ENCODE peak calls at places on chromosomes 1 and 21, in eight cellular contexts. One of them, this sample, is unnamed.

GRCh38 chr1:93331412-93331811 is 14.3 kb upstream of the DR1 start:
- DNase-seq in iPS DF 6.9: no peak
- DNase-seq in CD4-positive, CD25-positive, alpha-beta regulatory T cell: no peak
- DNase-seq in AG10803: peak; percentile 43
- DNase-seq in fibroblast of pulmonary artery: no peak
- DNase-seq in hepatocyte: no peak
- DNase-seq in stimulated activated CD4-positive, alpha-beta T cell treated with anti-CD3 and anti-CD28 coated beads, Interleukin-2, amount 100 ng/mL, for 48 hours: no peak
- DNase-seq in NCI-H2081 treated with DMSO at 0.1 percent for 48 hours: no peak
- DNase-seq in this sample: no peak

GRCh38 chr1:224340711-224341384 is 10.9 kb upstream of the NVL start:
- DNase-seq in hepatocyte: peak; percentile 37
- DNase-seq in stimulated activated CD4-positive, alpha-beta T cell treated with anti-CD3 and anti-CD28 coated beads, Interleukin-2, amount 100 ng/mL, for 48 hours: no peak
- DNase-seq in CD4-positive, CD25-positive, alpha-beta regulatory T cell: peak; percentile 54
- DNase-seq in NCI-H2081 treated with DMSO at 0.1 percent for 48 hours: no peak
- DNase-seq in AG10803: peak; percentile 8
- DNase-seq in iPS DF 6.9: no peak
- DNase-seq in fibroblast of pulmonary artery: no peak
- DNase-seq in this sample: no peak

GRCh38 chr1:55063562-55063942 is 24.2 kb downstream of the PCSK9 start:
- DNase-seq in hepatocyte: no peak
- DNase-seq in stimulated activated CD4-positive, alpha-beta T cell treated with anti-CD3 and anti-CD28 coated beads, Interleukin-2, amount 100 ng/mL, for 48 hours: no peak
- DNase-seq in iPS DF 6.9: no peak
- DNase-seq in CD4-positive, CD25-positive, alpha-beta regulatory T cell: no peak
- DNase-seq in AG10803: no peak
- DNase-seq in fibroblast of pulmonary artery: no peak
- DNase-seq in NCI-H2081 treated with DMSO at 0.1 percent for 48 hours: no peak
- DNase-seq in this sample: no peak

GRCh38 chr1:101002551-101002950 is 23.0 kb downstream of the DPH5 start:
- DNase-seq in hepatocyte: no peak
- DNase-seq in stimulated activated CD4-positive, alpha-beta T cell treated with anti-CD3 and anti-CD28 coated beads, Interleukin-2, amount 100 ng/mL, for 48 hours: no peak
- DNase-seq in fibroblast of pulmonary artery: no peak
- DNase-seq in CD4-positive, CD25-positive, alpha-beta regulatory T cell: no peak
- DNase-seq in AG10803: no peak
- DNase-seq in NCI-H2081 treated with DMSO at 0.1 percent for 48 hours: no peak
- DNase-seq in iPS DF 6.9: no peak
- DNase-seq in this sample: no peak

GRCh38 chr1:198187973-198188588 is 31.3 kb downstream of the NEK7 start:
- DNase-seq in iPS DF 6.9: no peak
- DNase-seq in fibroblast of pulmonary artery: no peak
- DNase-seq in stimulated activated CD4-positive, alpha-beta T cell treated with anti-CD3 and anti-CD28 coated beads, Interleukin-2, amount 100 ng/mL, for 48 hours: no peak
- DNase-seq in CD4-positive, CD25-positive, alpha-beta regulatory T cell: peak; percentile 71
- DNase-seq in AG10803: no peak
- DNase-seq in NCI-H2081 treated with DMSO at 0.1 percent for 48 hours: no peak
- DNase-seq in hepatocyte: no peak
- DNase-seq in this sample: no peak

GRCh38 chr1:9589144-9589718 is 520 bp downstream of the TMEM201 start:
- DNase-seq in AG10803: peak; percentile 22
- DNase-seq in CD4-positive, CD25-positive, alpha-beta regulatory T cell: peak; percentile 70
- DNase-seq in stimulated activated CD4-positive, alpha-beta T cell treated with anti-CD3 and anti-CD28 coated beads, Interleukin-2, amount 100 ng/mL, for 48 hours: peak; percentile 27
- DNase-seq in fibroblast of pulmonary artery: peak; percentile 32
- DNase-seq in NCI-H2081 treated with DMSO at 0.1 percent for 48 hours: no peak
- DNase-seq in hepatocyte: peak; percentile 57
- DNase-seq in iPS DF 6.9: no peak
- DNase-seq in this sample: no peak

GRCh38 chr1:28358701-28359100 is 10.8 kb upstream of the PHACTR4 start:
- DNase-seq in AG10803: no peak
- DNase-seq in iPS DF 6.9: no peak
- DNase-seq in CD4-positive, CD25-positive, alpha-beta regulatory T cell: no peak
- DNase-seq in stimulated activated CD4-positive, alpha-beta T cell treated with anti-CD3 and anti-CD28 coated beads, Interleukin-2, amount 100 ng/mL, for 48 hours: no peak
- DNase-seq in fibroblast of pulmonary artery: no peak
- DNase-seq in NCI-H2081 treated with DMSO at 0.1 percent for 48 hours: no peak
- DNase-seq in hepatocyte: no peak
- DNase-seq in this sample: no peak

GRCh38 chr1:109133815-109134214 is 19.9 kb downstream of the ELAPOR1 start:
- DNase-seq in iPS DF 6.9: no peak
- DNase-seq in CD4-positive, CD25-positive, alpha-beta regulatory T cell: peak; percentile 15
- DNase-seq in stimulated activated CD4-positive, alpha-beta T cell treated with anti-CD3 and anti-CD28 coated beads, Interleukin-2, amount 100 ng/mL, for 48 hours: no peak
- DNase-seq in hepatocyte: no peak
- DNase-seq in AG10803: peak; percentile 5
- DNase-seq in NCI-H2081 treated with DMSO at 0.1 percent for 48 hours: no peak
- DNase-seq in fibroblast of pulmonary artery: no peak
- DNase-seq in this sample: no peak

GRCh38 chr1:151443846-151444790 is 15.2 kb downstream of the POGZ start:
- DNase-seq in iPS DF 6.9: peak; percentile 29
- DNase-seq in CD4-positive, CD25-positive, alpha-beta regulatory T cell: peak; percentile 84
- DNase-seq in NCI-H2081 treated with DMSO at 0.1 percent for 48 hours: peak; percentile 37
- DNase-seq in AG10803: peak; percentile 80
- DNase-seq in hepatocyte: peak; percentile 87
- DNase-seq in fibroblast of pulmonary artery: peak; percentile 88
- DNase-seq in stimulated activated CD4-positive, alpha-beta T cell treated with anti-CD3 and anti-CD28 coated beads, Interleukin-2, amount 100 ng/mL, for 48 hours: peak; percentile 67
- DNase-seq in this sample: peak; percentile 88

GRCh38 chr1:85109475-85109874 is 61.2 kb upstream of the MCOLN3 start:
- DNase-seq in NCI-H2081 treated with DMSO at 0.1 percent for 48 hours: no peak
- DNase-seq in fibroblast of pulmonary artery: peak; percentile 82
- DNase-seq in iPS DF 6.9: peak; percentile 55
- DNase-seq in hepatocyte: peak; percentile 81
- DNase-seq in stimulated activated CD4-positive, alpha-beta T cell treated with anti-CD3 and anti-CD28 coated beads, Interleukin-2, amount 100 ng/mL, for 48 hours: peak; percentile 1
- DNase-seq in CD4-positive, CD25-positive, alpha-beta regulatory T cell: peak; percentile 50
- DNase-seq in AG10803: peak; percentile 76
- DNase-seq in this sample: peak; percentile 40

GRCh38 chr1:32719681-32720275 is 17.2 kb upstream of the SYNC start:
- DNase-seq in AG10803: no peak
- DNase-seq in fibroblast of pulmonary artery: no peak
- DNase-seq in CD4-positive, CD25-positive, alpha-beta regulatory T cell: no peak
- DNase-seq in iPS DF 6.9: no peak
- DNase-seq in stimulated activated CD4-positive, alpha-beta T cell treated with anti-CD3 and anti-CD28 coated beads, Interleukin-2, amount 100 ng/mL, for 48 hours: no peak
- DNase-seq in hepatocyte: no peak
- DNase-seq in NCI-H2081 treated with DMSO at 0.1 percent for 48 hours: no peak
- DNase-seq in this sample: no peak

GRCh38 chr1:19613075-19613748 is 30.9 kb upstream of the NBL1 start:
- DNase-seq in CD4-positive, CD25-positive, alpha-beta regulatory T cell: no peak
- DNase-seq in AG10803: no peak
- DNase-seq in stimulated activated CD4-positive, alpha-beta T cell treated with anti-CD3 and anti-CD28 coated beads, Interleukin-2, amount 100 ng/mL, for 48 hours: no peak
- DNase-seq in hepatocyte: no peak
- DNase-seq in NCI-H2081 treated with DMSO at 0.1 percent for 48 hours: no peak
- DNase-seq in iPS DF 6.9: no peak
- DNase-seq in fibroblast of pulmonary artery: no peak
- DNase-seq in this sample: no peak

GRCh38 chr1:217332426-217333065 is 298.3 kb downstream of the GPATCH2 start:
- DNase-seq in iPS DF 6.9: no peak
- DNase-seq in NCI-H2081 treated with DMSO at 0.1 percent for 48 hours: no peak
- DNase-seq in stimulated activated CD4-positive, alpha-beta T cell treated with anti-CD3 and anti-CD28 coated beads, Interleukin-2, amount 100 ng/mL, for 48 hours: no peak
- DNase-seq in hepatocyte: peak; percentile 32
- DNase-seq in fibroblast of pulmonary artery: peak; percentile 12
- DNase-seq in AG10803: no peak
- DNase-seq in CD4-positive, CD25-positive, alpha-beta regulatory T cell: no peak
- DNase-seq in this sample: no peak

GRCh38 chr1:156128749-156129682 is 14.5 kb downstream of the LMNA start:
- DNase-seq in CD4-positive, CD25-positive, alpha-beta regulatory T cell: no peak
- DNase-seq in NCI-H2081 treated with DMSO at 0.1 percent for 48 hours: no peak
- DNase-seq in stimulated activated CD4-positive, alpha-beta T cell treated with anti-CD3 and anti-CD28 coated beads, Interleukin-2, amount 100 ng/mL, for 48 hours: no peak
- DNase-seq in hepatocyte: peak; percentile 76
- DNase-seq in fibroblast of pulmonary artery: peak; percentile 84
- DNase-seq in iPS DF 6.9: no peak
- DNase-seq in AG10803: peak; percentile 93
- DNase-seq in this sample: no peak

GRCh38 chr1:240099329-240099728 is 7.6 kb downstream of the FMN2 start:
- DNase-seq in fibroblast of pulmonary artery: no peak
- DNase-seq in AG10803: no peak
- DNase-seq in hepatocyte: no peak
- DNase-seq in CD4-positive, CD25-positive, alpha-beta regulatory T cell: no peak
- DNase-seq in NCI-H2081 treated with DMSO at 0.1 percent for 48 hours: no peak
- DNase-seq in iPS DF 6.9: no peak
- DNase-seq in stimulated activated CD4-positive, alpha-beta T cell treated with anti-CD3 and anti-CD28 coated beads, Interleukin-2, amount 100 ng/mL, for 48 hours: no peak
- DNase-seq in this sample: no peak

GRCh38 chr1:236129315-236129714 is 13.0 kb upstream of the GPR137B start:
- DNase-seq in hepatocyte: no peak
- DNase-seq in iPS DF 6.9: no peak
- DNase-seq in fibroblast of pulmonary artery: no peak
- DNase-seq in AG10803: no peak
- DNase-seq in stimulated activated CD4-positive, alpha-beta T cell treated with anti-CD3 and anti-CD28 coated beads, Interleukin-2, amount 100 ng/mL, for 48 hours: no peak
- DNase-seq in NCI-H2081 treated with DMSO at 0.1 percent for 48 hours: no peak
- DNase-seq in CD4-positive, CD25-positive, alpha-beta regulatory T cell: no peak
- DNase-seq in this sample: no peak

GRCh38 chr1:85284202-85284601 is 7.8 kb upstream of the BCL10 start:
- DNase-seq in hepatocyte: no peak
- DNase-seq in fibroblast of pulmonary artery: no peak
- DNase-seq in NCI-H2081 treated with DMSO at 0.1 percent for 48 hours: no peak
- DNase-seq in stimulated activated CD4-positive, alpha-beta T cell treated with anti-CD3 and anti-CD28 coated beads, Interleukin-2, amount 100 ng/mL, for 48 hours: no peak
- DNase-seq in AG10803: no peak
- DNase-seq in iPS DF 6.9: no peak
- DNase-seq in CD4-positive, CD25-positive, alpha-beta regulatory T cell: no peak
- DNase-seq in this sample: no peak

GRCh38 chr21:38244885-38245869 is 11.6 kb upstream of the KCNJ15 start:
- DNase-seq in CD4-positive, CD25-positive, alpha-beta regulatory T cell: peak; percentile 69
- DNase-seq in hepatocyte: no peak
- DNase-seq in iPS DF 6.9: no peak
- DNase-seq in AG10803: peak; percentile 99
- DNase-seq in stimulated activated CD4-positive, alpha-beta T cell treated with anti-CD3 and anti-CD28 coated beads, Interleukin-2, amount 100 ng/mL, for 48 hours: peak; percentile 40
- DNase-seq in NCI-H2081 treated with DMSO at 0.1 percent for 48 hours: no peak
- DNase-seq in fibroblast of pulmonary artery: peak; percentile 92
- DNase-seq in this sample: no peak

GRCh38 chr21:33987461-33987860 is 71.9 kb upstream of the ATP5PO start:
- DNase-seq in fibroblast of pulmonary artery: no peak
- DNase-seq in iPS DF 6.9: no peak
- DNase-seq in CD4-positive, CD25-positive, alpha-beta regulatory T cell: no peak
- DNase-seq in AG10803: no peak
- DNase-seq in stimulated activated CD4-positive, alpha-beta T cell treated with anti-CD3 and anti-CD28 coated beads, Interleukin-2, amount 100 ng/mL, for 48 hours: no peak
- DNase-seq in NCI-H2081 treated with DMSO at 0.1 percent for 48 hours: no peak
- DNase-seq in hepatocyte: no peak
- DNase-seq in this sample: no peak

GRCh38 chr1:18642278-18643095 is 11.8 kb downstream of the PAX7 start:
- DNase-seq in AG10803: no peak
- DNase-seq in CD4-positive, CD25-positive, alpha-beta regulatory T cell: no peak
- DNase-seq in fibroblast of pulmonary artery: no peak
- DNase-seq in stimulated activated CD4-positive, alpha-beta T cell treated with anti-CD3 and anti-CD28 coated beads, Interleukin-2, amount 100 ng/mL, for 48 hours: no peak
- DNase-seq in hepatocyte: no peak
- DNase-seq in NCI-H2081 treated with DMSO at 0.1 percent for 48 hours: no peak
- DNase-seq in iPS DF 6.9: no peak
- DNase-seq in this sample: no peak

GRCh38 chr1:17181785-17182464 is 23.0 kb upstream of the PADI1 start:
- DNase-seq in fibroblast of pulmonary artery: no peak
- DNase-seq in stimulated activated CD4-positive, alpha-beta T cell treated with anti-CD3 and anti-CD28 coated beads, Interleukin-2, amount 100 ng/mL, for 48 hours: no peak
- DNase-seq in AG10803: no peak
- DNase-seq in CD4-positive, CD25-positive, alpha-beta regulatory T cell: peak; percentile 59
- DNase-seq in NCI-H2081 treated with DMSO at 0.1 percent for 48 hours: no peak
- DNase-seq in hepatocyte: no peak
- DNase-seq in iPS DF 6.9: no peak
- DNase-seq in this sample: no peak

GRCh38 chr1:93722081-93723031 is 40.7 kb upstream of the BCAR3 start:
- DNase-seq in hepatocyte: no peak
- DNase-seq in fibroblast of pulmonary artery: peak; percentile 56
- DNase-seq in CD4-positive, CD25-positive, alpha-beta regulatory T cell: no peak
- DNase-seq in NCI-H2081 treated with DMSO at 0.1 percent for 48 hours: no peak
- DNase-seq in stimulated activated CD4-positive, alpha-beta T cell treated with anti-CD3 and anti-CD28 coated beads, Interleukin-2, amount 100 ng/mL, for 48 hours: no peak
- DNase-seq in iPS DF 6.9: no peak
- DNase-seq in AG10803: no peak
- DNase-seq in this sample: no peak

GRCh38 chr1:36612881-36613280 is 130.2 kb upstream of the CSF3R start:
- DNase-seq in NCI-H2081 treated with DMSO at 0.1 percent for 48 hours: no peak
- DNase-seq in stimulated activated CD4-positive, alpha-beta T cell treated with anti-CD3 and anti-CD28 coated beads, Interleukin-2, amount 100 ng/mL, for 48 hours: no peak
- DNase-seq in hepatocyte: no peak
- DNase-seq in AG10803: no peak
- DNase-seq in iPS DF 6.9: no peak
- DNase-seq in fibroblast of pulmonary artery: no peak
- DNase-seq in CD4-positive, CD25-positive, alpha-beta regulatory T cell: no peak
- DNase-seq in this sample: no peak

GRCh38 chr1:116817582-116818064 is 63.4 kb downstream of the CD2 start:
- DNase-seq in stimulated activated CD4-positive, alpha-beta T cell treated with anti-CD3 and anti-CD28 coated beads, Interleukin-2, amount 100 ng/mL, for 48 hours: peak; percentile 77
- DNase-seq in CD4-positive, CD25-positive, alpha-beta regulatory T cell: peak; percentile 84
- DNase-seq in fibroblast of pulmonary artery: peak; percentile 47
- DNase-seq in NCI-H2081 treated with DMSO at 0.1 percent for 48 hours: no peak
- DNase-seq in AG10803: peak; percentile 29
- DNase-seq in hepatocyte: peak; percentile 69
- DNase-seq in iPS DF 6.9: peak; percentile 54
- DNase-seq in this sample: peak; percentile 32

GRCh38 chr1:175881571-175881970 is 138.2 kb upstream of the TNR start:
- DNase-seq in CD4-positive, CD25-positive, alpha-beta regulatory T cell: no peak
- DNase-seq in fibroblast of pulmonary artery: no peak
- DNase-seq in AG10803: no peak
- DNase-seq in stimulated activated CD4-positive, alpha-beta T cell treated with anti-CD3 and anti-CD28 coated beads, Interleukin-2, amount 100 ng/mL, for 48 hours: no peak
- DNase-seq in hepatocyte: no peak
- DNase-seq in iPS DF 6.9: no peak
- DNase-seq in NCI-H2081 treated with DMSO at 0.1 percent for 48 hours: no peak
- DNase-seq in this sample: no peak

GRCh38 chr1:173477286-173478098 is at the start of gene PRDX6:
- DNase-seq in stimulated activated CD4-positive, alpha-beta T cell treated with anti-CD3 and anti-CD28 coated beads, Interleukin-2, amount 100 ng/mL, for 48 hours: peak; percentile 16
- DNase-seq in hepatocyte: peak; percentile 71
- DNase-seq in fibroblast of pulmonary artery: peak; percentile 83
- DNase-seq in NCI-H2081 treated with DMSO at 0.1 percent for 48 hours: no peak
- DNase-seq in AG10803: peak; percentile 37
- DNase-seq in CD4-positive, CD25-positive, alpha-beta regulatory T cell: no peak
- DNase-seq in iPS DF 6.9: no peak
- DNase-seq in this sample: no peak

GRCh38 chr1:171188388-171189266 is 3.5 kb downstream of the FMO2 start:
- DNase-seq in CD4-positive, CD25-positive, alpha-beta regulatory T cell: peak; percentile 61
- DNase-seq in fibroblast of pulmonary artery: peak; percentile 89
- DNase-seq in stimulated activated CD4-positive, alpha-beta T cell treated with anti-CD3 and anti-CD28 coated beads, Interleukin-2, amount 100 ng/mL, for 48 hours: peak; percentile 36
- DNase-seq in AG10803: peak; percentile 67
- DNase-seq in NCI-H2081 treated with DMSO at 0.1 percent for 48 hours: peak; percentile 29
- DNase-seq in iPS DF 6.9: peak; percentile 57
- DNase-seq in hepatocyte: peak; percentile 73
- DNase-seq in this sample: peak; percentile 68

GRCh38 chr1:147897030-147897756 is 5.4 kb upstream of the GJA8 start:
- DNase-seq in iPS DF 6.9: no peak
- DNase-seq in hepatocyte: peak; percentile 34
- DNase-seq in NCI-H2081 treated with DMSO at 0.1 percent for 48 hours: no peak
- DNase-seq in fibroblast of pulmonary artery: no peak
- DNase-seq in CD4-positive, CD25-positive, alpha-beta regulatory T cell: no peak
- DNase-seq in stimulated activated CD4-positive, alpha-beta T cell treated with anti-CD3 and anti-CD28 coated beads, Interleukin-2, amount 100 ng/mL, for 48 hours: no peak
- DNase-seq in AG10803: no peak
- DNase-seq in this sample: no peak

GRCh38 chr1:11730429-11730861 is 5.5 kb upstream of the AGTRAP start:
- DNase-seq in stimulated activated CD4-positive, alpha-beta T cell treated with anti-CD3 and anti-CD28 coated beads, Interleukin-2, amount 100 ng/mL, for 48 hours: no peak
- DNase-seq in AG10803: peak; percentile 52
- DNase-seq in NCI-H2081 treated with DMSO at 0.1 percent for 48 hours: no peak
- DNase-seq in CD4-positive, CD25-positive, alpha-beta regulatory T cell: peak; percentile 85
- DNase-seq in iPS DF 6.9: no peak
- DNase-seq in hepatocyte: no peak
- DNase-seq in fibroblast of pulmonary artery: peak; percentile 70
- DNase-seq in this sample: no peak

GRCh38 chr1:53112271-53112774 is 30.1 kb downstream of the SLC1A7 start:
- DNase-seq in AG10803: peak; percentile 98
- DNase-seq in NCI-H2081 treated with DMSO at 0.1 percent for 48 hours: no peak
- DNase-seq in stimulated activated CD4-positive, alpha-beta T cell treated with anti-CD3 and anti-CD28 coated beads, Interleukin-2, amount 100 ng/mL, for 48 hours: no peak
- DNase-seq in fibroblast of pulmonary artery: peak; percentile 81
- DNase-seq in hepatocyte: no peak
- DNase-seq in iPS DF 6.9: no peak
- DNase-seq in CD4-positive, CD25-positive, alpha-beta regulatory T cell: no peak
- DNase-seq in this sample: no peak

GRCh38 chr1:4430406-4431404 is 223.7 kb upstream of the AJAP1 start:
- DNase-seq in NCI-H2081 treated with DMSO at 0.1 percent for 48 hours: no peak
- DNase-seq in iPS DF 6.9: no peak
- DNase-seq in stimulated activated CD4-positive, alpha-beta T cell treated with anti-CD3 and anti-CD28 coated beads, Interleukin-2, amount 100 ng/mL, for 48 hours: no peak
- DNase-seq in CD4-positive, CD25-positive, alpha-beta regulatory T cell: no peak
- DNase-seq in fibroblast of pulmonary artery: no peak
- DNase-seq in hepatocyte: no peak
- DNase-seq in AG10803: no peak
- DNase-seq in this sample: no peak

GRCh38 chr1:160544647-160545046 is 21.6 kb upstream of the SLAMF6 start:
- DNase-seq in CD4-positive, CD25-positive, alpha-beta regulatory T cell: peak; percentile 63
- DNase-seq in hepatocyte: peak; percentile 40
- DNase-seq in stimulated activated CD4-positive, alpha-beta T cell treated with anti-CD3 and anti-CD28 coated beads, Interleukin-2, amount 100 ng/mL, for 48 hours: no peak
- DNase-seq in iPS DF 6.9: no peak
- DNase-seq in AG10803: peak; percentile 10
- DNase-seq in fibroblast of pulmonary artery: peak; percentile 23
- DNase-seq in NCI-H2081 treated with DMSO at 0.1 percent for 48 hours: no peak
- DNase-seq in this sample: peak; percentile 21

GRCh38 chr1:150066838-150067183 is 765 bp upstream of the VPS45 start:
- DNase-seq in NCI-H2081 treated with DMSO at 0.1 percent for 48 hours: no peak
- DNase-seq in hepatocyte: peak; percentile 68
- DNase-seq in stimulated activated CD4-positive, alpha-beta T cell treated with anti-CD3 and anti-CD28 coated beads, Interleukin-2, amount 100 ng/mL, for 48 hours: peak; percentile 19
- DNase-seq in CD4-positive, CD25-positive, alpha-beta regulatory T cell: peak; percentile 62
- DNase-seq in fibroblast of pulmonary artery: no peak
- DNase-seq in iPS DF 6.9: peak; percentile 20
- DNase-seq in AG10803: no peak
- DNase-seq in this sample: no peak

GRCh38 chr1:188127507-188127906 is 1298.8 kb downstream of the PLA2G4A start:
- DNase-seq in iPS DF 6.9: no peak
- DNase-seq in stimulated activated CD4-positive, alpha-beta T cell treated with anti-CD3 and anti-CD28 coated beads, Interleukin-2, amount 100 ng/mL, for 48 hours: no peak
- DNase-seq in CD4-positive, CD25-positive, alpha-beta regulatory T cell: no peak
- DNase-seq in hepatocyte: no peak
- DNase-seq in NCI-H2081 treated with DMSO at 0.1 percent for 48 hours: no peak
- DNase-seq in fibroblast of pulmonary artery: no peak
- DNase-seq in AG10803: no peak
- DNase-seq in this sample: no peak

This sample was measured in NCI-H460.